ENCODE peak calls at places on chromosomes 13 and 19, in four cellular contexts. One of them, this sample, is unnamed. For H3K4me1, the result is how much of the 10 kb centered on the place peaks cover.

GRCh38 chr13:44651724-44652123 is 75.6 kb upstream of the TSC22D1 start:
- DNase-seq in CD8-positive, alpha-beta T cell: no peak
- DNase-seq in iPS DF 6.9: no peak
- DNase-seq in mucosa of descending colon: no peak
- DNase-seq in this sample: no peak

GRCh38 chr19:10037367-10037766 is 24.1 kb downstream of the RDH8 start:
- DNase-seq in CD8-positive, alpha-beta T cell: no peak
- DNase-seq in iPS DF 6.9: no peak
- DNase-seq in mucosa of descending colon: peak
- DNase-seq in this sample: no peak

GRCh38 chr13:33279414-33279813 is 6.1 kb downstream of the STARD13 start:
- DNase-seq in CD8-positive, alpha-beta T cell: no peak
- DNase-seq in iPS DF 6.9: no peak
- DNase-seq in mucosa of descending colon: peak
- DNase-seq in this sample: no peak

GRCh38 chr19:48121909-48122371 is 11.3 kb upstream of the PLA2G4C start:
- DNase-seq in CD8-positive, alpha-beta T cell: no peak
- DNase-seq in iPS DF 6.9: no peak
- DNase-seq in mucosa of descending colon: no peak
- DNase-seq in this sample: no peak

GRCh38 chr13:113998781-113999617 is 25.1 kb upstream of the C13orf46 start:
- DNase-seq in CD8-positive, alpha-beta T cell: no peak
- DNase-seq in iPS DF 6.9: no peak
- DNase-seq in mucosa of descending colon: no peak
- DNase-seq in this sample: no peak

GRCh38 chr19:11405846-11406643 is 13.1 kb downstream of the RGL3 start:
- DNase-seq in CD8-positive, alpha-beta T cell: no peak
- DNase-seq in iPS DF 6.9: no peak
- DNase-seq in mucosa of descending colon: no peak
- DNase-seq in this sample: no peak

GRCh38 chr13:72125561-72125960 is 258.6 kb upstream of the DACH1 start:
- DNase-seq in CD8-positive, alpha-beta T cell: no peak
- DNase-seq in iPS DF 6.9: no peak
- DNase-seq in mucosa of descending colon: no peak
- DNase-seq in this sample: no peak

GRCh38 chr13:23986619-23987018 is 89.3 kb upstream of the C1QTNF9B start:
- DNase-seq in CD8-positive, alpha-beta T cell: no peak
- DNase-seq in iPS DF 6.9: no peak
- DNase-seq in mucosa of descending colon: no peak
- DNase-seq in this sample: no peak

GRCh38 chr13:99442273-99442895 is 58.9 kb upstream of the TM9SF2 start:
- DNase-seq in CD8-positive, alpha-beta T cell: no peak
- DNase-seq in iPS DF 6.9: no peak
- DNase-seq in mucosa of descending colon: peak
- DNase-seq in this sample: no peak

GRCh38 chr13:87089391-87089790 is 581.8 kb upstream of the SLITRK5 start:
- DNase-seq in CD8-positive, alpha-beta T cell: no peak
- DNase-seq in iPS DF 6.9: no peak
- DNase-seq in mucosa of descending colon: no peak
- DNase-seq in this sample: no peak

GRCh38 chr13:24036115-24036514 is 124.4 kb upstream of the SPATA13 start:
- DNase-seq in CD8-positive, alpha-beta T cell: no peak
- DNase-seq in iPS DF 6.9: no peak
- DNase-seq in mucosa of descending colon: no peak
- DNase-seq in this sample: no peak

GRCh38 chr19:1412323-1412923 is 5.0 kb downstream of the DAZAP1 start:
- DNase-seq in CD8-positive, alpha-beta T cell: no peak
- DNase-seq in iPS DF 6.9: no peak
- DNase-seq in mucosa of descending colon: no peak
- DNase-seq in this sample: no peak

GRCh38 chr13:98570929-98571372 is 6.0 kb downstream of the STK24 start:
- DNase-seq in CD8-positive, alpha-beta T cell: no peak
- DNase-seq in iPS DF 6.9: no peak
- DNase-seq in mucosa of descending colon: peak
- DNase-seq in this sample: no peak

GRCh38 chr19:18503971-18504885 is 17.6 kb downstream of the ELL start:
- DNase-seq in CD8-positive, alpha-beta T cell: no peak
- DNase-seq in iPS DF 6.9: no peak
- DNase-seq in mucosa of descending colon: peak
- DNase-seq in this sample: no peak

GRCh38 chr13:61728468-61728867 is 312.8 kb upstream of the PCDH20 start:
- DNase-seq in CD8-positive, alpha-beta T cell: no peak
- DNase-seq in iPS DF 6.9: no peak
- DNase-seq in mucosa of descending colon: no peak
- DNase-seq in this sample: no peak

GRCh38 chr13:81058211-81058915 is 717.4 kb upstream of the SPRY2 start:
- DNase-seq in CD8-positive, alpha-beta T cell: no peak
- DNase-seq in iPS DF 6.9: no peak
- DNase-seq in mucosa of descending colon: no peak
- DNase-seq in this sample: no peak

GRCh38 chr19:16903347-16903746 is 14.5 kb downstream of the F2RL3 start:
- DNase-seq in CD8-positive, alpha-beta T cell: no peak
- DNase-seq in iPS DF 6.9: no peak
- DNase-seq in mucosa of descending colon: no peak
- DNase-seq in this sample: no peak

GRCh38 chr13:102700088-102701031 is 5.5 kb upstream of the METTL21C start:
- DNase-seq in CD8-positive, alpha-beta T cell: no peak
- DNase-seq in iPS DF 6.9: no peak
- DNase-seq in mucosa of descending colon: no peak
- DNase-seq in this sample: no peak

GRCh38 chr13:76019421-76020044 is 383.4 kb downstream of the LMO7 start:
- DNase-seq in CD8-positive, alpha-beta T cell: no peak
- DNase-seq in iPS DF 6.9: peak
- DNase-seq in mucosa of descending colon: peak
- DNase-seq in this sample: no peak

GRCh38 chr19:1651061-1651547 is 1.3 kb downstream of the TCF3 start:
- DNase-seq in CD8-positive, alpha-beta T cell: peak
- DNase-seq in iPS DF 6.9: no peak
- DNase-seq in mucosa of descending colon: peak
- DNase-seq in this sample: no peak

GRCh38 chr19:17340302-17340870 is 3.0 kb downstream of the GTPBP3 start:
- DNase-seq in CD8-positive, alpha-beta T cell: no peak
- DNase-seq in iPS DF 6.9: no peak
- DNase-seq in mucosa of descending colon: peak
- DNase-seq in this sample: no peak

GRCh38 chr13:21012841-21013681 is 48.3 kb downstream of the LATS2 start:
- DNase-seq in CD8-positive, alpha-beta T cell: no peak
- DNase-seq in iPS DF 6.9: no peak
- DNase-seq in mucosa of descending colon: no peak
- DNase-seq in this sample: no peak
- H3K4me1 ChIP-seq in CD8-positive, alpha-beta T cell: under half
- H3K4me1 ChIP-seq in iPS DF 6.9: under half
- H3K4me1 ChIP-seq in mucosa of descending colon: under half
- H3K4me1 ChIP-seq in this sample: half or more

DNA sequence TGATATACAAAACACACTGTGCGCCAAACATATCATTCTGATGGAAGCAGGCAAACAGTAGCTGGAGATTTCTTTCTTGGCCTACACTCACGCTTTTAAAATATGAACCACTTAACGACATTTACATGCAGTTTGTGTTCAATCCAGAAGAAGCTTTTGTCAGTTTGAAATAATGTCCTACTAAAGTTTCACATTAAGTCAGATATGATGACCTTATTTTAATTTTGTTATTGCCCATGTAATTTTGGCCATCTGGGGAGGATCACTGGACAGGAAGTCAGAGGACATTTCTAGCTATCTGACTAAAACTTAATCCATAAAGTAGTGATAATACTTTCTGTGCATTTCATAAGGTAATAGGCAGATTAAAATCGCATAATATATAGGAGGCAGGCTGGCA is 98.1 kb downstream of the DCLK1 start:
- DNase-seq in CD8-positive, alpha-beta T cell: no peak
- DNase-seq in iPS DF 6.9: no peak
- DNase-seq in mucosa of descending colon: no peak
- DNase-seq in this sample: no peak
- H3K4me1 ChIP-seq in CD8-positive, alpha-beta T cell: under half
- H3K4me1 ChIP-seq in iPS DF 6.9: under half
- H3K4me1 ChIP-seq in mucosa of descending colon: under half
- H3K4me1 ChIP-seq in this sample: under half

GRCh38 chr13:40617801-40618356 is 48.6 kb downstream of the FOXO1 start:
- DNase-seq in CD8-positive, alpha-beta T cell: no peak
- DNase-seq in iPS DF 6.9: no peak
- DNase-seq in mucosa of descending colon: no peak
- DNase-seq in this sample: no peak

GRCh38 chr13:40619479-40619814 is 47.0 kb downstream of the FOXO1 start:
- DNase-seq in CD8-positive, alpha-beta T cell: no peak
- DNase-seq in iPS DF 6.9: no peak
- DNase-seq in mucosa of descending colon: no peak
- DNase-seq in this sample: no peak

GRCh38 chr13:40622246-40622645 is 44.2 kb downstream of the FOXO1 start:
- DNase-seq in CD8-positive, alpha-beta T cell: no peak
- DNase-seq in iPS DF 6.9: no peak
- DNase-seq in mucosa of descending colon: no peak
- DNase-seq in this sample: no peak

GRCh38 chr13:40615619-40616018 is 50.8 kb downstream of the FOXO1 start:
- DNase-seq in CD8-positive, alpha-beta T cell: no peak
- DNase-seq in iPS DF 6.9: no peak
- DNase-seq in mucosa of descending colon: no peak
- DNase-seq in this sample: no peak

DNA sequence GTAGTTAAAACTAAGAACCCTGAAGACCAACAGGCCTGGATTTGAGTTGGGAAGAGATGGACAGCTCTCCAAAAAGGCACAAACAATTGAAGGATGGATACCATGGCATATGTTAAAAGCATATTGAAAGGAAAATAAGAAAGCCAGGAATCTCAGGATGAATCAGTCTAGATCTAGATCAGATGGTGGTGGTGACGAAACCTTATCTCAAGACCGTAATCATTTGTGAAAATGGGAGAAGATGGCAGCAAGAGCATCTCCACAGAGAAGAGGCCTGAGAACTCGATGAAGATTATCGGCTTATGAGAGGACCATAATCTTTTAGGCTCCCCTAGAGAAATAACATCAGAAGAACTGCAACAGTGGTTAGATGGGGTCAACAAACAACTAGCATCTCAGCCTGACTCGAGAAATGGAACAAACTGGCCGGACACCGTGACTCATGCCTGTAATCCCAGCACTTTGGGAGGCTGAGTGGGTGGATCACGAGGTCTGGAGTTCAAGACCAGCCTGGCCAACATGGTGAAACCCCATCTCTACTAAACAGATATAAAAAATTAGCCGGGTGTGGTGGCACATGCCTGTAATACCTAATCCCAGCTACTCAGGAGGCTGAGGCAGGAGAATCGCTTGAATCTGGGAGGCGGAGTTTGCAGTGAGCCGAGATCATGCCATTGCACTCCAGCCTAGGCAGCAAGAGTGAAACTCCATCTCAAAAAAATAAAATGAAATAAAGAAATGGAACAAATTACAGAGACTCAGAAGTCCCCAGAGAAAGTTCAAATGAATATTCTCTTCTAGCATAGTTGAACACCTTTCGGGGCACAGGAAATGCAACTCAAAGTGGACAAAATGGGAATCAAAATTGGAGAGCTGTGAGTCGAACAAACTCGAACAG is 47.6 kb downstream of the FOXO1 start:
- DNase-seq in CD8-positive, alpha-beta T cell: no peak
- DNase-seq in iPS DF 6.9: no peak
- DNase-seq in mucosa of descending colon: no peak
- DNase-seq in this sample: no peak
- H3K4me1 ChIP-seq in CD8-positive, alpha-beta T cell: half or more
- H3K4me1 ChIP-seq in iPS DF 6.9: under half
- H3K4me1 ChIP-seq in mucosa of descending colon: under half
- H3K4me1 ChIP-seq in this sample: half or more

GRCh38 chr13:110921695-110922094 is 6.8 kb upstream of the ANKRD10 start:
- DNase-seq in CD8-positive, alpha-beta T cell: no peak
- DNase-seq in iPS DF 6.9: no peak
- DNase-seq in mucosa of descending colon: no peak
- DNase-seq in this sample: no peak

GRCh38 chr13:110920038-110920437 is 5.2 kb upstream of the ANKRD10 start:
- DNase-seq in CD8-positive, alpha-beta T cell: no peak
- DNase-seq in iPS DF 6.9: no peak
- DNase-seq in mucosa of descending colon: no peak
- DNase-seq in this sample: no peak

GRCh38 chr13:110923086-110923485 is 8.2 kb upstream of the ANKRD10 start:
- DNase-seq in CD8-positive, alpha-beta T cell: no peak
- DNase-seq in iPS DF 6.9: no peak
- DNase-seq in mucosa of descending colon: no peak
- DNase-seq in this sample: no peak

GRCh38 chr13:110922506-110922905 is 7.6 kb upstream of the ANKRD10 start:
- DNase-seq in CD8-positive, alpha-beta T cell: no peak
- DNase-seq in iPS DF 6.9: no peak
- DNase-seq in mucosa of descending colon: no peak
- DNase-seq in this sample: no peak

GRCh38 chr13:110921209-110921608 is 6.3 kb upstream of the ANKRD10 start:
- DNase-seq in CD8-positive, alpha-beta T cell: no peak
- DNase-seq in iPS DF 6.9: no peak
- DNase-seq in mucosa of descending colon: no peak
- DNase-seq in this sample: no peak
- H3K4me1 ChIP-seq in CD8-positive, alpha-beta T cell: under half
- H3K4me1 ChIP-seq in iPS DF 6.9: under half
- H3K4me1 ChIP-seq in mucosa of descending colon: under half
- H3K4me1 ChIP-seq in this sample: under half

GRCh38 chr19:46350029-46350757 is 3.3 kb downstream of the PPP5C start:
- DNase-seq in CD8-positive, alpha-beta T cell: peak
- DNase-seq in iPS DF 6.9: no peak
- DNase-seq in mucosa of descending colon: peak
- DNase-seq in this sample: no peak
- H3K4me1 ChIP-seq in CD8-positive, alpha-beta T cell: half or more
- H3K4me1 ChIP-seq in iPS DF 6.9: under half
- H3K4me1 ChIP-seq in mucosa of descending colon: under half
- H3K4me1 ChIP-seq in this sample: half or more

DNA sequence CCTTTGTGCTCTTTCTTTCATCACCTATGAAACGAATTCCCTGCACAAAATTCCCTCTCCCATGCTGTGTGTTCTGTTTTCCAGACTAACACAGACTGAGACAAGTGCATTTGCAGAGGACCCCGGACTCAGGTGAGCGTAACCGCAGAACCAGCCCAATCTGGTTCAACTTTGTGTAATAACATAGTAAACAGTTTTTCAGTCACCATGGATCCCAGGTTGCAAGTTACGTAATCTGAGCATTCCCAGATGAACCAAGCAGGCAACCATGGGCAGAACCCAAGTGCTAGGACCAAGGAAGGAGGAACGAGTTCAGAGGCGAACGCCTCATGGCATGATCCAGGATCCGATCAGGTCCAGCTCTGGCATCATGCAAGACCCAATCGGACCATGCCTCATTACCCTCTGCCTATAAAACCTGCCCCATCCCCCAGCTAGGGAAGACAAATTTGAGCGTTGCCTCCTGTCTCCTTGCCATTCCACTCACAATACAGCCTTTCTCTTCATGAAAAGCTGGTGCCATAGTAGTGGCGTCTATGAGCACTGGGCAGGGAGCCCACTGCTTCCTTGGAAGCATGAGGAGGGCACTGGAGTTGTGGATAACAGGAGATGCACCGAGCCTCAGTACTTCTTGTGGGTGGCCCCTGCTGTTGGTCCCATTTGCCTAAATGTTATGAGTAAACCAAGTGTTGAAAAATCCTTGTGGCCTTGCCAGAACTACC is 107.6 kb downstream of the ABCC4 start:
- DNase-seq in CD8-positive, alpha-beta T cell: no peak
- DNase-seq in iPS DF 6.9: no peak
- DNase-seq in mucosa of descending colon: no peak
- DNase-seq in this sample: no peak
- H3K4me1 ChIP-seq in CD8-positive, alpha-beta T cell: under half
- H3K4me1 ChIP-seq in iPS DF 6.9: under half
- H3K4me1 ChIP-seq in mucosa of descending colon: under half
- H3K4me1 ChIP-seq in this sample: under half

GRCh38 chr19:55238030-55238429 is 9.5 kb upstream of the TMEM86B start:
- DNase-seq in CD8-positive, alpha-beta T cell: no peak
- DNase-seq in iPS DF 6.9: no peak
- DNase-seq in mucosa of descending colon: no peak
- DNase-seq in this sample: no peak
- H3K4me1 ChIP-seq in CD8-positive, alpha-beta T cell: under half
- H3K4me1 ChIP-seq in iPS DF 6.9: under half
- H3K4me1 ChIP-seq in mucosa of descending colon: under half
- H3K4me1 ChIP-seq in this sample: under half